ENCODE peak calls at places on chromosomes 16 and 17, in five cellular contexts. N, Q, Z, H and P are unnamed samples.

GRCh38 chr16:12027091-12027490 is 50.6 kb downstream of the SNX29 start:
- DNase-seq in N (no peak), Q (no peak), Z (no peak), H (no peak), P (peak; percentile 80)

GRCh38 chr17:29793501-29793900 is 136.5 kb downstream of the SSH2 start:
- DNase-seq in N (no peak), Q (no peak), Z (no peak), H (no peak), P (no peak)

GRCh38 chr17:349666-350065 is 2.9 kb downstream of the RPH3AL start:
- DNase-seq in N (no peak), Q (no peak), Z (no peak), H (no peak), P (no peak)

GRCh38 chr16:19649980-19650379 is 68.0 kb downstream of the KNOP1 start:
- DNase-seq in N (no peak), Q (no peak), Z (no peak), H (no peak), P (no peak)

GRCh38 chr16:814974-815373 is 14.4 kb upstream of the GNG13 start:
- DNase-seq in N (no peak), Q (no peak), Z (no peak), H (no peak), P (no peak)

GRCh38 chr16:12159028-12159427 is 182.5 kb downstream of the SNX29 start:
- DNase-seq in N (no peak), Q (peak; percentile 2), Z (no peak), H (no peak), P (peak; percentile 6)

GRCh38 chr17:55770220-55770870 is 19.5 kb downstream of the PCTP start:
- DNase-seq in N (no peak), Q (no peak), Z (no peak), H (no peak), P (peak; percentile 54)

GRCh38 chr17:44906010-44906646 is 6.9 kb upstream of the EFTUD2 start:
- DNase-seq in N (no peak), Q (no peak), Z (no peak), H (no peak), P (no peak)

GRCh38 chr17:65519471-65519870 is 42.0 kb downstream of the AXIN2 start:
- DNase-seq in N (no peak), Q (peak; percentile 55), Z (no peak), H (no peak), P (no peak)

GRCh38 chr17:81429353-81429774 is 34.1 kb downstream of the BAHCC1 start:
- DNase-seq in N (peak; percentile 83), Q (peak; percentile 83), Z (no peak), H (no peak), P (peak; percentile 69)

GRCh38 chr17:80968602-80969029 is 23.0 kb upstream of the CHMP6 start:
- DNase-seq in N (peak; percentile 70), Q (peak; percentile 88), Z (no peak), H (no peak), P (peak; percentile 31)

GRCh38 chr16:86995456-86995855 is 321.7 kb downstream of the C16orf95 start:
- DNase-seq in N (no peak), Q (no peak), Z (no peak), H (no peak), P (no peak)

GRCh38 chr17:37045271-37045946 is 96.7 kb downstream of the AATF start:
- DNase-seq in N (no peak), Q (no peak), Z (no peak), H (no peak), P (no peak)

GRCh38 chr17:77634710-77635109 is 323.8 kb upstream of the TNRC6C start:
- DNase-seq in N (no peak), Q (peak; percentile 37), Z (no peak), H (no peak), P (no peak)

GRCh38 chr17:17401271-17401781 is 75.5 kb upstream of the MED9 start:
- DNase-seq in N (no peak), Q (no peak), Z (no peak), H (no peak), P (no peak)

GRCh38 chr16:77833906-77834599 is 45.7 kb downstream of the VAT1L start:
- DNase-seq in N (no peak), Q (no peak), Z (no peak), H (no peak), P (no peak)

GRCh38 chr16:30092373-30093010 is 768 bp upstream of the TBX6 start:
- DNase-seq in N (peak; percentile 51), Q (peak; percentile 96), Z (peak; percentile 45), H (peak; percentile 38), P (no peak)

GRCh38 chr17:7818026-7818425 is 16.0 kb upstream of the KDM6B start:
- DNase-seq in N (no peak), Q (peak; percentile 28), Z (no peak), H (no peak), P (no peak)